ENCODE peak calls at places on chromosomes 7 and 10, in nine cellular contexts. M, V, G, Z, O, U, A, J and W are unnamed samples.

GRCh38 chr7:94650652-94651051 is 5.3 kb downstream of the SGCE start:
- DNase-seq in M (peak), V (no peak), G (no peak), Z (no peak), O (no peak), U (no peak), A (no peak), J (no peak), W (no peak)

GRCh38 chr10:44650576-44651394 is 260.4 kb upstream of the TMEM72 start:
- DNase-seq in M (no peak), V (no peak), G (no peak), Z (no peak), O (no peak), U (no peak), A (no peak), J (peak), W (no peak)

GRCh38 chr10:123429631-123430257 is 236.4 kb upstream of the GPR26 start:
- DNase-seq in M (no peak), V (peak), G (no peak), Z (no peak), O (no peak), U (no peak), A (no peak), J (no peak), W (no peak)

GRCh38 chr7:37198188-37198905 is 250.3 kb downstream of the ELMO1 start:
- DNase-seq in M (no peak), V (no peak), G (no peak), Z (no peak), O (no peak), U (no peak), A (no peak), J (no peak), W (no peak)

GRCh38 chr10:17181751-17182150 is 19.7 kb downstream of the TRDMT1 start:
- DNase-seq in M (no peak), V (no peak), G (no peak), Z (no peak), O (no peak), U (no peak), A (no peak), J (no peak), W (no peak)

GRCh38 chr7:18425873-18426520 is 69.6 kb upstream of the HDAC9 start:
- DNase-seq in M (no peak), V (no peak), G (no peak), Z (no peak), O (no peak), U (no peak), A (no peak), J (no peak), W (no peak)

GRCh38 chr10:7085147-7085912 is 325.5 kb downstream of the SFMBT2 start:
- DNase-seq in M (no peak), V (no peak), G (no peak), Z (no peak), O (no peak), U (peak), A (no peak), J (no peak), W (no peak)

GRCh38 chr7:38280000-38280399 is 6.6 kb upstream of the TARP start:
- DNase-seq in M (no peak), V (no peak), G (no peak), Z (no peak), O (no peak), U (no peak), A (no peak), J (no peak), W (no peak)

GRCh38 chr7:124965553-124965952 is 35.9 kb upstream of the POT1 start:
- DNase-seq in M (no peak), V (no peak), G (no peak), Z (no peak), O (no peak), U (no peak), A (no peak), J (no peak), W (no peak)

GRCh38 chr7:30406664-30407425 is 71.7 kb downstream of the NOD1 start:
- DNase-seq in M (peak), V (no peak), G (peak), Z (no peak), O (peak), U (no peak), A (no peak), J (no peak), W (no peak)

GRCh38 chr7:110801502-110801901 is 289.4 kb upstream of the LRRN3 start:
- DNase-seq in M (no peak), V (no peak), G (no peak), Z (no peak), O (no peak), U (no peak), A (no peak), J (no peak), W (no peak)

GRCh38 chr10:80318742-80319141 is 29.3 kb upstream of the MAT1A start:
- DNase-seq in M (no peak), V (no peak), G (no peak), Z (no peak), O (no peak), U (no peak), A (no peak), J (no peak), W (no peak)

GRCh38 chr7:25759281-25759680 is 392.7 kb upstream of the NFE2L3 start:
- DNase-seq in M (no peak), V (no peak), G (no peak), Z (no peak), O (no peak), U (no peak), A (no peak), J (no peak), W (no peak)

GRCh38 chr7:129990403-129991192 is 37.8 kb upstream of the UBE2H start:
- DNase-seq in M (no peak), V (peak), G (peak), Z (no peak), O (no peak), U (peak), A (no peak), J (no peak), W (no peak)

GRCh38 chr10:70578371-70578947 is 24.1 kb downstream of the PRF1 start:
- DNase-seq in M (peak), V (no peak), G (no peak), Z (no peak), O (no peak), U (peak), A (peak), J (no peak), W (peak)

GRCh38 chr10:58545427-58545826 is 32.8 kb downstream of the BICC1 start:
- DNase-seq in M (no peak), V (no peak), G (no peak), Z (no peak), O (no peak), U (no peak), A (no peak), J (no peak), W (no peak)

GRCh38 chr10:118251791-118252190 is 90.3 kb downstream of the FAM204A start:
- DNase-seq in M (peak), V (no peak), G (no peak), Z (no peak), O (no peak), U (no peak), A (no peak), J (no peak), W (no peak)

GRCh38 chr7:111047595-111047994 is 43.3 kb upstream of the LRRN3 start:
- DNase-seq in M (no peak), V (no peak), G (no peak), Z (no peak), O (no peak), U (no peak), A (no peak), J (no peak), W (no peak)

GRCh38 chr10:119197921-119198320 is 9.4 kb upstream of the GRK5 start:
- DNase-seq in M (peak), V (no peak), G (no peak), Z (no peak), O (no peak), U (peak), A (no peak), J (no peak), W (no peak)

GRCh38 chr10:113982745-113983144 is 60.9 kb upstream of the ADRB1 start:
- DNase-seq in M (no peak), V (no peak), G (no peak), Z (no peak), O (no peak), U (no peak), A (peak), J (no peak), W (peak)

GRCh38 chr7:140190588-140190987 is 13.8 kb upstream of the KDM7A start:
- DNase-seq in M (no peak), V (no peak), G (no peak), Z (no peak), O (no peak), U (no peak), A (no peak), J (no peak), W (no peak)

GRCh38 chr7:24582171-24582570 is 8.9 kb downstream of the PALS2 start:
- DNase-seq in M (no peak), V (no peak), G (no peak), Z (no peak), O (no peak), U (no peak), A (no peak), J (no peak), W (no peak)

GRCh38 chr10:21675157-21675796 is 141.2 kb downstream of the MLLT10 start:
- DNase-seq in M (peak), V (peak), G (no peak), Z (no peak), O (no peak), U (peak), A (peak), J (no peak), W (no peak)

GRCh38 chr7:1742555-1743303 is 72.7 kb downstream of the ELFN1 start:
- DNase-seq in M (no peak), V (no peak), G (no peak), Z (no peak), O (no peak), U (peak), A (no peak), J (peak), W (no peak)

GRCh38 chr10:88049204-88049603 is 185.8 kb downstream of the PTEN start:
- DNase-seq in M (no peak), V (no peak), G (no peak), Z (no peak), O (no peak), U (no peak), A (no peak), J (no peak), W (no peak)

GRCh38 chr10:114291516-114291915 is 52.5 kb downstream of the VWA2 start:
- DNase-seq in M (no peak), V (no peak), G (no peak), Z (no peak), O (no peak), U (no peak), A (no peak), J (no peak), W (no peak)

GRCh38 chr7:86867163-86867762 is 192.2 kb downstream of the ELAPOR2 start:
- DNase-seq in M (no peak), V (peak), G (no peak), Z (no peak), O (no peak), U (no peak), A (no peak), J (no peak), W (no peak)

DNA sequence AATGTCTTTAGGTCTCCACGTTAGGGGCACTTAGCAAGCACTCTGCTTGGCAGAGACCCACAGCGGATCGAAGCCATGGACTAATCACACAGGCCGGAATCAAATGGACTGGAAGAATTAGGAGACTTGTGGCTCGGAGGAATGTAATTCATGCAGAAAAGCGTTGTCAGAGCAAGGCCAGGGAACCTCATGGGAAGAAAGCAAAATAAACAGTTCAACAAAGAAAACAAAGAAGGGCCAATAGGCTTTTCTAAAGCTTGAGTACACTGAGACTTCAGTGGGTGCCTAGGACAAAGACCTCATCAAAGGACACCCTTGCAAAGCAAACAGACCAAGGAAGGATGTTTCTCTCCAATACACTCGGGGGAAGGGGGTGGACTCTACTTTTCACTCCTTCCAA is 171.1 kb downstream of the GLI3 start:
- DNase-seq in M (no peak), V (peak), G (no peak), Z (no peak), O (no peak), U (peak), A (no peak), J (no peak), W (no peak)
- H3K4me3 ChIP-seq in M (no peak), V (peak), G (peak), Z (no peak), O (no peak), U (no peak), A (no peak), J (no peak), W (no peak)

GRCh38 chr10:27512548-27512947 is 8.4 kb downstream of the RAB18 start:
- DNase-seq in M (no peak), V (no peak), G (no peak), Z (no peak), O (no peak), U (peak), A (no peak), J (no peak), W (no peak)

GRCh38 chr10:27514243-27514642 is 10.1 kb downstream of the RAB18 start:
- DNase-seq in M (no peak), V (no peak), G (no peak), Z (no peak), O (no peak), U (no peak), A (no peak), J (no peak), W (no peak)

GRCh38 chr10:27513451-27514191 is 9.5 kb downstream of the RAB18 start:
- DNase-seq in M (peak), V (no peak), G (no peak), Z (no peak), O (no peak), U (peak), A (no peak), J (no peak), W (no peak)

DNA sequence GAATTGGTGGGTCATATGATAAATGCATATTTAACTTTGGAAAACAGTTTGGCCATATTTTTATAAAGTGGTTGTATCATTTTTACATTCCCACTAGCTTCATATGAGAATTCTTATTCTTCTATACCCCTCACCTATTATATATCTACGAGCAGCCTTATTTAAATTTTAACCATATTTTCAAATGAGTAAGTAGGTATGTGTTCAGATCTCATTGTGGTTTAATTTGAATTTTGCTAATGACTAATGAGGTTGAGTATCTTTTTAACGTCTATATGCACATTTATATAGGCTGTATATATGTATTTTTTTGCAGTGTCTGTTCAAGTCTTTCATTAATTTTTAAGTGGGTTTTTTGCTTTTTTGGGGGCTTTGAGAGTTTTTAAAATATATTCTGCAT is 14.2 kb downstream of the RAB18 start:
- DNase-seq in M (no peak), V (no peak), G (no peak), Z (no peak), O (no peak), U (no peak), A (no peak), J (no peak), W (no peak)
- H3K4me3 ChIP-seq in M (no peak), V (no peak), G (no peak), Z (no peak), O (no peak), U (no peak), A (no peak), J (no peak), W (no peak)

GRCh38 chr7:151839511-151839921 is 37.4 kb downstream of the PRKAG2 start:
- DNase-seq in M (no peak), V (no peak), G (no peak), Z (no peak), O (no peak), U (no peak), A (no peak), J (no peak), W (no peak)
- H3K4me3 ChIP-seq in M (no peak), V (no peak), G (no peak), Z (no peak), O (no peak), U (no peak), A (peak), J (no peak), W (no peak)

DNA sequence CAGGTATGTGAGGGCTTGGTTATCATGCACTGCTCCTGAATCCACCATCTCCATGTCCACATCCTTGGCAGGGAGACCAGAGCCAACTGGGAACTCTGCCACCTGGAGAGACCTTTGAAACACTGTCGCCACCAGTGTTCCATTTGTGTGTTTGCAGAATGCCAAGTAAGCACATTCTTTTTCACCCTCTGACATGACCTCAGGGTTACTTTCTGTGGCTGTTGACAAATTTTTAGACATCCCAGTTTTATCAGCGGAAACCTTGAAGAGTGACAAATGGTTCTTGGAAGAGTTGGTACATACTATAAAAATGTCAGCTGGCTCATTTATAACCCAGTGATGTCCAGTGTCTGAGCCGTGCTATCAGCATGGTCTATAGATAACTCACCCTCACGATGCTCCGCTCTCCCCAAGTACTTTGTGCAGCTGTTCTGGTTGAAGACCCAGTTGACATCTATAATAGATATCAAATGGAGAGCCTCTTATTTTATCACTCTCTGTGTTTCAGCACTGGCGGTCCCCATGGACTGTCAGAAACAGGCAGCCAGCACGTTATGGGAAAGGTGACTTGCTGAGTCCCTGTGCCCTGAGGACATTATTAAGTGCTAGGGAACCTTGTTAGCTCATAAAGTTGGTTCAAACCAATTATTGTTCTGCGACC is 563.1 kb upstream of the GALNT17 start:
- DNase-seq in M (no peak), V (no peak), G (no peak), Z (no peak), O (peak), U (no peak), A (no peak), J (no peak), W (no peak)
- H3K4me3 ChIP-seq in M (no peak), V (no peak), G (no peak), Z (no peak), O (no peak), U (no peak), A (no peak), J (no peak), W (no peak)